ENCODE peak calls at places on chromosome 1, in six cellular contexts. J is fibroblast of mammary gland, D is kidney epithelial cell, Q is epithelial cell of proximal tubule, M is astrocyte of the cerebellum, C is AG04450. N is an unnamed sample.

GRCh38 chr1:67489643-67490042 is 59.4 kb upstream of the SERBP1 start:
- DNase-seq in M (no peak), D (no peak), J (peak; percentile 16), C (no peak), Q (no peak), N (no peak)

GRCh38 chr1:53732912-53733317 is 6.0 kb downstream of the GLIS1 start:
- DNase-seq in D (peak; percentile 68), Q (no peak), J (peak; percentile 95), M (peak; percentile 87), C (peak; percentile 79), N (peak; percentile 95)

GRCh38 chr1:207248544-207249206 is 72.8 kb upstream of the CD55 start:
- DNase-seq in Q (no peak), M (no peak), J (peak; percentile 28), D (no peak), C (no peak), N (no peak)

GRCh38 chr1:10171105-10171767 is 39.1 kb upstream of the KIF1B start:
- DNase-seq in C (no peak), Q (no peak), M (no peak), D (no peak), J (no peak), N (no peak)

GRCh38 chr1:15848143-15848928 is 829 bp downstream of the SPEN start:
- DNase-seq in M (no peak), D (no peak), Q (no peak), J (no peak), C (no peak), N (no peak)

GRCh38 chr1:224727851-224728250 is 111.7 kb downstream of the CNIH3 start:
- DNase-seq in D (no peak), Q (no peak), J (peak; percentile 90), C (no peak), M (no peak), N (peak; percentile 52)

GRCh38 chr1:193069748-193070394 is 10.5 kb downstream of the RO60 start:
- DNase-seq in M (no peak), J (peak; percentile 29), D (no peak), C (no peak), Q (no peak), N (no peak)

GRCh38 chr1:110786802-110787327 is 86.1 kb upstream of the CD53 start:
- DNase-seq in M (no peak), Q (no peak), D (no peak), C (no peak), J (no peak), N (no peak)

GRCh38 chr1:26289158-26290059 is 9.5 kb downstream of the SH3BGRL3 start:
- DNase-seq in M (no peak), C (no peak), J (no peak), D (no peak), Q (no peak), N (no peak)
- H3K4me3 ChIP-seq in M (no peak overlapping the region), C (no peak overlapping the region), J (no peak overlapping the region), D (no peak overlapping the region), Q (no peak overlapping the region), N (no peak overlapping the region)

GRCh38 chr1:45244660-45245059 is 38.3 kb upstream of the ZSWIM5 start:
- DNase-seq in J (no peak), D (no peak), Q (no peak), M (no peak), C (no peak), N (no peak)
- TF ChIP-seq CTCF in J (no peak), D (no peak), Q (no peak), M (no peak), C (no peak), N (no peak)

DNA sequence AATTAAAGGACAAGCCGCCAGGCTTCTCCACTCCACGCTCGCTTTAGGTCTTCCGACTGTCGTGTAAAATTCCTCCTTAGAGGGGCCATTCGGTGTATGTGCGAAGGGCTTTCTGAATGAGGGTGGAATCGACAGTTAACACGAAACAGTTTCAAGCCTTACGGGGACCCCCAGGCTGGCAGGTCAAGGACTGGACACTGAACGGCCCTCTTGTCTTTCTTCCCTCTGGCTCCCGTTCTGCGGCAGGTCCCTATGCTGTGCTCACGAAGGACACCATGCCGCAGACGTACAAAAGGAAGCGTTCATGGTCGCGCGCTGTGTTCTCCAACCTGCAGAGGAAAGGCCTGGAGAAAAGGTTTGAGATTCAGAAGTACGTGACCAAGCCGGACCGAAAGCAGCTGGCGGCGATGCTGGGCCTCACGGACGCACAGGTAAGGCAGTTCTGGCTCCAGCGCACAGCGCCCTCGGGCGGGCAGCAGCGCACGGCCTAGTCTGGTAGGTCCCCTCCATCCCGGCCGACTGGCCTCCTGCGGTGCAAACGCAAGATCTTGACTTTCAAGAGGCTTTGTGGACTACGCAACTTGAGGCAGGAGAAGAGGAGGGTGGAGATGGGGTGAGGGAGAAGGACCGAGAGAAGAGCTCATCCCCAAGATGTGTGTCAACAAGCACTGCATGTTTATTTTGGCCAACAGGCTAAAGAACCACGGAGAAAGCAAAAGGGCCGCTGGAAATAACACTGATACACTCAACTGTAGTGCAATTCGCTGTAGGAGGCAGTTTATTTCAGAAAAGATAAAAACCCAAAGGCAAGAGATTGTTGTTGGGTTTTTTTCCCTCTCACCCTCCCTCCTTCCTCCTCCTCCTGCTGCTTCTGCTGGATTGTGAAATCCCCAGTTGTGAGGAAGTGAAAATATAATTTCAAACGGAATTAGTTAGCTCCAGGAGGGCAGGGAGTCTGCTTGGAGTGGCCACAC is 3.0 kb downstream of the HLX start:
- DNase-seq in Q (no peak), M (no peak), D (no peak), J (peak; percentile 50), C (no peak), N (no peak)
- H3K4me3 ChIP-seq in Q (no peak overlapping the region), M (peak overlapping the region; percentile 53), D (no peak overlapping the region), J (no peak overlapping the region), C (peak overlapping the region; percentile 77), N (no peak overlapping the region)

GRCh38 chr1:116154536-116154935 is 43.3 kb downstream of the MAB21L3 start:
- DNase-seq in J (no peak), C (no peak), M (no peak), D (no peak), Q (no peak), N (no peak)
- TF ChIP-seq CTCF in J (no peak), C (no peak), M (no peak), D (no peak), Q (no peak), N (no peak)

GRCh38 chr1:48285525-48285924 is 63.0 kb downstream of the SLC5A9 start:
- DNase-seq in M (no peak), Q (no peak), D (no peak), J (no peak), C (no peak), N (no peak)
- H3K4me3 ChIP-seq in M (no peak overlapping the region), Q (no peak overlapping the region), D (no peak overlapping the region), J (no peak overlapping the region), C (no peak overlapping the region), N (no peak overlapping the region)

GRCh38 chr1:233440952-233441401 is 113.5 kb downstream of the MAP3K21 start:
- DNase-seq in D (peak; percentile 26), C (no peak), M (peak; percentile 72), J (peak; percentile 71), Q (no peak), N (peak; percentile 31)
- TF ChIP-seq CTCF in D (peak; percentile 63), C (peak; percentile 55), M (peak; percentile 70), J (peak; percentile 79), Q (peak; percentile 81), N (peak; percentile 67)

GRCh38 chr1:52533710-52534109 is 19.2 kb downstream of the TUT4 start:
- DNase-seq in Q (no peak), J (no peak), M (no peak), D (no peak), C (no peak), N (no peak)

GRCh38 chr1:52532247-52532646 is 20.6 kb downstream of the TUT4 start:
- DNase-seq in Q (no peak), C (no peak), M (no peak), D (no peak), J (no peak), N (no peak)

GRCh38 chr1:52531473-52531872 is 21.4 kb downstream of the TUT4 start:
- DNase-seq in C (no peak), Q (no peak), D (no peak), M (no peak), J (no peak), N (no peak)

GRCh38 chr1:52530563-52531144 is 22.2 kb downstream of the TUT4 start:
- DNase-seq in D (no peak), J (no peak), M (no peak), Q (no peak), C (no peak), N (no peak)

DNA sequence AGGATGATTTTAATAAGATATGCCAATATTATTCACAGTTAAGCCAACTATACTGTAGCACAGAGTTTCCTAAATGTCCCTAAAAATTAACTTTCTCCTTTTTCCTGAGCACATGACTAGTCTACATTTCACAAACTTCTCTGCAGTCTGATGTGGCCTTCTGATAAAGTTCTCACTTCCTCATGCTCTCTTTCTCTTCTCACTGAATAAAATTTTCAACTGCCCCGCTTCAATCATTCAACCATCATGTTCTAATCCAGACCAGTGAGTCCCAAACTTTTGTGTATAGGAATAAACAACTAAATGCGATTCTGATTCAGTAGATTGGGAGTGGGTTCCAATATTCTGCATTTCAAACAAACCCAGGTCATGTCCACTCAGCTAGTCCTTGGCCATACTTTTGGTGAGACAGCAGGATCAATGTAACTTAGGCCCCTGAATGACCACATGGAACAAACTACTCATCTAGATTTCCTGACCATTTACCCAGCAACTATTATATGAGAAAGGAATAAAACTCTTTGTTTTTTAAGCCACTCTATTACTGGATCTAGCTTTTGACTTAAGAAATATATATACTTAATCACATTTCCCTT is 20.1 kb downstream of the TUT4 start:
- DNase-seq in Q (no peak), J (no peak), M (no peak), D (no peak), C (no peak), N (no peak)
- H3K4me3 ChIP-seq in Q (no peak overlapping the region), J (no peak overlapping the region), M (no peak overlapping the region), D (no peak overlapping the region), C (no peak overlapping the region), N (no peak overlapping the region)

DNA sequence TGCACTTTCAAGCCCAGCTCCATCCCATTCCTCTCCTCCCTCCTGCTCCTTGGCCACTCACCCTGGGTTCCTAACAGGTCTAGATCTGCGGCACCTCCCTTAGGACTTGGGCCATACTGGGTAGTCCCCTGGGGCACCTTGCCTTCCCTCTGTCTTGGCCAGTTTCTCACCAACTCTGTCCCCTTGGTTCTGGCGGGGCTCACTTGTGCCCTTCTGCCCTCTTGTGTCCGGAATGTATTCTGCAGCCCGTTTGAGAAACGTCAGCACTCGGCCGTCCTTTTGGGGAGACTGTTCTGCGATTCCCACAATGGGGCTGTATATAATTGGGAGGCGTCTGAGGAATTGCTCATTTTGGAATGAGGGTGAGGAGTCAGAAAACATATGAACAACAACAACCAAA is 162.4 kb downstream of the ZSCAN20 start:
- DNase-seq in J (peak; percentile 20), C (no peak), Q (no peak), M (no peak), D (no peak), N (no peak)
- TF ChIP-seq CTCF in J (peak; percentile 61), C (peak; percentile 64), Q (peak; percentile 72), M (peak; percentile 71), D (peak; percentile 58), N (peak; percentile 54)